ENCODE peak calls at places on chromosomes 12 and 14, in eight cellular contexts. B is esophagus muscularis mucosa, K is ovary, P is suprapubic skin, L is A549, N is HepG2, U is SK-N-SH, M is H1. W is an unnamed sample.

GRCh38 chr14:78758333-78758732 is 588.2 kb downstream of the NRXN3 start:
- DNase-seq in U (peak; percentile 37), L (peak; percentile 14), P (no peak), B (no peak), M (no peak), N (peak; percentile 30), K (no peak), W (no peak)

GRCh38 chr12:122867701-122868461 is 28.0 kb downstream of the VPS37B start:
- DNase-seq in P (peak; percentile 67), K (no peak), B (no peak), M (peak; percentile 72), L (peak; percentile 48), N (peak; percentile 71), U (peak; percentile 60), W (no peak)

GRCh38 chr14:44657688-44658388 is 150.8 kb upstream of the FSCB start:
- DNase-seq in N (peak; percentile 4), M (no peak), P (no peak), L (no peak), U (no peak), B (no peak), K (no peak), W (no peak)

GRCh38 chr12:121279507-121279915 is 17.0 kb downstream of the CAMKK2 start:
- DNase-seq in M (no peak), U (peak; percentile 62), N (no peak), L (no peak), K (peak; percentile 71), P (no peak), B (no peak), W (peak; percentile 35)

GRCh38 chr12:93766802-93767523 is 89.8 kb downstream of the CRADD start:
- DNase-seq in P (no peak), K (no peak), M (no peak), B (no peak), U (peak; percentile 41), N (no peak), L (peak; percentile 53), W (no peak)

GRCh38 chr12:57936513-57936883 is 4.9 kb upstream of the ATP23 start:
- DNase-seq in M (no peak), U (no peak), K (no peak), L (no peak), P (no peak), N (no peak), B (no peak), W (no peak)

GRCh38 chr14:68386950-68387779 is 405.7 kb downstream of the ZFP36L1 start:
- DNase-seq in L (no peak), P (no peak), K (no peak), B (no peak), N (no peak), M (no peak), U (peak; percentile 52), W (no peak)

GRCh38 chr14:69877492-69877891 is 1.7 kb upstream of the SMOC1 start:
- DNase-seq in M (no peak), N (no peak), U (peak; percentile 61), K (no peak), L (no peak), B (no peak), P (no peak), W (no peak)

GRCh38 chr14:61178226-61179060 is 102.7 kb downstream of the TMEM30B start:
- DNase-seq in N (peak; percentile 85), L (peak; percentile 84), U (no peak), P (no peak), M (no peak), K (no peak), B (peak; percentile 53), W (no peak)

GRCh38 chr14:63478437-63478852 is 64.7 kb downstream of the PPP2R5E start:
- DNase-seq in B (no peak), P (no peak), U (no peak), N (no peak), L (no peak), K (no peak), M (no peak), W (no peak)

GRCh38 chr12:132138941-132139871 is 4.9 kb downstream of the DDX51 start:
- DNase-seq in P (no peak), B (no peak), M (no peak), L (no peak), K (peak; percentile 21), U (no peak), N (no peak), W (no peak)

GRCh38 chr12:11580125-11580751 is 69.2 kb upstream of the ETV6 start:
- DNase-seq in L (no peak), U (no peak), P (no peak), N (no peak), B (no peak), K (no peak), M (no peak), W (peak; percentile 49)

GRCh38 chr12:16555630-16556029 is 50.3 kb downstream of the LMO3 start:
- DNase-seq in B (no peak), K (no peak), L (no peak), P (no peak), U (no peak), N (no peak), M (no peak), W (no peak)

GRCh38 chr12:24759155-24759554 is 189.7 kb downstream of the BCAT1 start:
- DNase-seq in P (no peak), U (no peak), K (no peak), N (peak; percentile 25), L (no peak), B (no peak), M (no peak), W (no peak)

GRCh38 chr14:32472512-32473472 is 143.7 kb downstream of the AKAP6 start:
- DNase-seq in U (no peak), B (no peak), K (no peak), N (peak; percentile 38), L (no peak), P (no peak), M (no peak), W (no peak)

GRCh38 chr14:91354221-91354916 is 63.3 kb downstream of the CCDC88C start:
- DNase-seq in P (no peak), M (no peak), K (no peak), B (no peak), U (no peak), L (no peak), N (no peak), W (no peak)

GRCh38 chr12:115303751-115304309 is 619.9 kb upstream of the TBX3 start:
- DNase-seq in N (no peak), U (no peak), B (peak; percentile 80), K (no peak), L (no peak), M (no peak), P (no peak), W (no peak)

GRCh38 chr12:25102402-25102801 is 92.6 kb downstream of the DNAI7 start:
- DNase-seq in L (no peak), K (no peak), U (no peak), B (no peak), M (no peak), P (no peak), N (no peak), W (no peak)

GRCh38 chr12:8996682-8997405 is 7.5 kb downstream of the KLRG1 start:
- DNase-seq in U (no peak), B (no peak), P (no peak), N (no peak), M (no peak), L (no peak), K (no peak), W (no peak)

GRCh38 chr14:52077261-52077984 is 8.6 kb upstream of the NID2 start:
- DNase-seq in K (no peak), B (peak; percentile 34), U (no peak), P (no peak), L (no peak), M (no peak), N (no peak), W (no peak)

GRCh38 chr14:52079239-52079956 is 10.5 kb upstream of the NID2 start:
- DNase-seq in B (peak; percentile 66), K (no peak), U (no peak), N (peak; percentile 71), L (no peak), M (no peak), P (no peak), W (no peak)

GRCh38 chr14:52076334-52076733 is 7.5 kb upstream of the NID2 start:
- DNase-seq in P (no peak), U (no peak), M (no peak), N (no peak), B (peak; percentile 68), K (no peak), L (no peak), W (no peak)

GRCh38 chr14:52078721-52079120 is 9.9 kb upstream of the NID2 start:
- DNase-seq in B (peak; percentile 77), U (no peak), P (no peak), N (no peak), K (no peak), M (no peak), L (no peak), W (no peak)

GRCh38 chr14:52078093-52078492 is 9.2 kb upstream of the NID2 start:
- DNase-seq in U (no peak), B (peak; percentile 42), N (no peak), L (no peak), M (no peak), K (no peak), P (no peak), W (no peak)
- TF ChIP-seq EP300 in U (no peak), B (no peak), N (no peak), L (no peak), M (no peak), K (no peak), P (no peak), W (no peak)

GRCh38 chr14:94583557-94583956 is 2.3 kb downstream of the SERPINA5 start:
- DNase-seq in U (no peak), P (no peak), M (no peak), L (no peak), N (no peak), B (no peak), K (no peak), W (no peak)
- TF ChIP-seq CTCF in U (no peak), P (no peak), M (no peak), L (no peak), N (no peak), B (no peak), K (no peak), W (no peak)

GRCh38 chr12:112488257-112488926 is 69.6 kb downstream of the PTPN11 start:
- DNase-seq in K (no peak), P (no peak), L (no peak), U (no peak), N (no peak), M (no peak), B (no peak), W (no peak)
- H3K4me3 ChIP-seq in K (no peak overlapping the region), P (no peak overlapping the region), L (no peak overlapping the region), U (no peak overlapping the region), N (no peak overlapping the region), M (no peak overlapping the region), B (no peak overlapping the region), W (no peak overlapping the region)

DNA sequence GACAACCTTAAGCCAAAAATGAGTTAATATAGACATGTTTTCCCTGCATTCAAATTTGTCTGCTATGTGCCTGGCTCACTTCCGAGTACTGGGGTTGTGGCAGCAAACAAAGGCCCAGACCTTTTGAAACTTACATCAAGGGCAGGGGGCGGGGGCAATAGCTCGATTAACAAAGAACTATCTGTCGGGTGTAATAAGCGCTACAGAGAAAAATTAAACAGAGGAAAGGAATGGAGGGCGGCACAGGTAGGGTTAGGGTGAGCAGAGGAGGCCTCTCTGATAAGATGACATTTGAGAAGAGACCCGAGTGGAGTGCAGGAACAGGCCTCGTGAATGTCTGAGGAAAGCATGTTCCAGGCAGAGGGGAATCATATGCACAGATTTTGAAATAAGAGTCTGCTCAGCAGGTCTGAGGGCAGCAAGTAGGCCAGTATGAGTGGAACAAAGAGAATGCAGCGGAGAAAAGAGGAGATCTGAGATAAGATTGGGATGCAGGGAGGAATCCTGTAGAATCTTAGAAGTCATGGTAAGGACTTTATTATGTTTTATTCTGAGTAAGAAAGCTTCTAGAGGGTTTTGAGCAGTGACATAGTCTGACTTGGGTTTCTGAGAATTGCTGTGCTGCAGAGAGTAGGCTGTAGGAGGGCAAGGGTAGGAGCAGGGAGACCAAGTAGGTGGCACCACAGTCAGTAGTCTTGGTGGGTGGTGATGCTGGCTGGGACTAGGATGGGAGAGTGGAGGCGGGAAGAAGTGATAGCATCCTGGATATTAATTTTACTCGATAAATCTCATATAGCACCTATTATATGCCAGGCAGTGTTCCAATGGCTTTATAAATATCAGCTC is 52.6 kb downstream of the BICDL1 start:
- DNase-seq in M (no peak), K (no peak), P (no peak), U (no peak), L (no peak), N (peak; percentile 90), B (no peak), W (no peak)
- TF ChIP-seq EP300 in M (no peak), K (no peak), P (no peak), U (no peak), L (no peak), N (peak; percentile 45), B (no peak), W (no peak)

W was measured in tibial nerve.